ENCODE peak calls at places on chromosomes 12 and 14, in six cellular contexts. J, S, Y, N, C and L are unnamed samples.

GRCh38 chr14:52550661-52551060 is 1.6 kb downstream of the TXNDC16 start:
- DNase-seq in S (no peak), J (no peak), C (no peak), Y (no peak), N (no peak), L (no peak)

GRCh38 chr12:52120951-52121847 is 41.7 kb downstream of the SMIM41 start:
- DNase-seq in Y (peak), N (no peak), S (no peak), C (peak), J (peak), L (no peak)

GRCh38 chr14:54329082-54329695 is 67.6 kb upstream of the CDKN3 start:
- DNase-seq in N (peak), J (no peak), Y (peak), S (peak), C (peak), L (no peak)

GRCh38 chr14:75286313-75286712 is 7.7 kb downstream of the FOS start:
- DNase-seq in J (no peak), N (no peak), Y (no peak), C (no peak), S (no peak), L (no peak)

GRCh38 chr12:115946867-115947695 is 330.4 kb downstream of the MED13L start:
- DNase-seq in C (peak), S (no peak), N (no peak), Y (no peak), J (no peak), L (no peak)

GRCh38 chr14:103899316-103899715 is 28.9 kb upstream of the TDRD9 start:
- DNase-seq in J (peak), S (no peak), N (no peak), C (no peak), Y (no peak), L (no peak)

GRCh38 chr14:103385994-103386491 is 828 bp downstream of the MARK3 start:
- DNase-seq in S (no peak), J (peak), C (peak), N (no peak), Y (no peak), L (no peak)

GRCh38 chr14:32408018-32408417 is 78.9 kb downstream of the AKAP6 start:
- DNase-seq in N (peak), Y (no peak), C (no peak), S (peak), J (no peak), L (no peak)

GRCh38 chr14:30799933-30800332 is 74.4 kb upstream of the COCH start:
- DNase-seq in C (no peak), J (no peak), S (no peak), N (no peak), Y (no peak), L (no peak)

GRCh38 chr14:62162998-62163589 is 400.9 kb downstream of the SNAPC1 start:
- DNase-seq in Y (no peak), J (no peak), N (no peak), S (no peak), C (peak), L (peak)

GRCh38 chr12:22083167-22083566 is 37.1 kb downstream of the CMAS start:
- DNase-seq in J (no peak), Y (no peak), C (peak), S (no peak), N (no peak), L (no peak)

GRCh38 chr14:100122481-100123215 is 36.8 kb downstream of the DEGS2 start:
- DNase-seq in C (no peak), N (no peak), S (no peak), Y (no peak), J (no peak), L (no peak)

GRCh38 chr12:54584128-54584527 is 4.3 kb downstream of the PPP1R1A start:
- DNase-seq in N (no peak), C (no peak), S (no peak), J (peak), Y (no peak), L (no peak)

GRCh38 chr12:49899286-49899843 is 4.3 kb downstream of the FAIM2 start:
- DNase-seq in C (no peak), J (no peak), S (no peak), N (no peak), Y (no peak), L (no peak)

GRCh38 chr14:29521526-29522137 is 406.0 kb downstream of the PRKD1 start:
- DNase-seq in N (no peak), C (peak), Y (no peak), S (no peak), J (no peak), L (no peak)

GRCh38 chr14:24275524-24276139 is 4.2 kb upstream of the RABGGTA start:
- DNase-seq in N (no peak), S (no peak), C (no peak), Y (no peak), J (no peak), L (no peak)

GRCh38 chr12:113369391-113369790 is 11.0 kb downstream of the PLBD2 start:
- DNase-seq in C (no peak), S (no peak), N (no peak), J (no peak), Y (no peak), L (no peak)

GRCh38 chr12:94262228-94263010 is 114.0 kb downstream of the PLXNC1 start:
- DNase-seq in J (peak), S (peak), N (peak), Y (no peak), C (peak), L (no peak)

GRCh38 chr12:120485914-120486881 is 9.7 kb upstream of the DYNLL1 start:
- DNase-seq in S (no peak), C (no peak), J (no peak), N (no peak), Y (no peak), L (no peak)

GRCh38 chr14:52329678-52330376 is 15.7 kb downstream of the PTGER2 start:
- DNase-seq in N (no peak), S (no peak), C (no peak), J (no peak), Y (no peak), L (no peak)

GRCh38 chr14:93024493-93024892 is 91.2 kb downstream of the ITPK1 start:
- DNase-seq in C (no peak), J (no peak), Y (no peak), N (no peak), S (no peak), L (no peak)

GRCh38 chr14:99679111-99679510 is 5.0 kb upstream of the CYP46A1 start:
- DNase-seq in C (no peak), Y (no peak), N (no peak), J (no peak), S (no peak), L (no peak)

GRCh38 chr12:51897181-51897580 is 9.3 kb downstream of the ANKRD33 start:
- DNase-seq in Y (no peak), N (no peak), J (no peak), C (no peak), S (no peak), L (no peak)

GRCh38 chr14:20489093-20489994 is 16.0 kb upstream of the RNASE10 start:
- DNase-seq in C (peak), J (no peak), N (no peak), Y (no peak), S (no peak), L (no peak)

GRCh38 chr14:97120204-97121120 is 323.3 kb downstream of the VRK1 start:
- DNase-seq in S (no peak), J (no peak), C (peak), Y (no peak), N (no peak), L (no peak)
- H3K4me3 ChIP-seq in S (no peak), J (no peak), C (no peak), Y (no peak), N (no peak), L (no peak)

DNA sequence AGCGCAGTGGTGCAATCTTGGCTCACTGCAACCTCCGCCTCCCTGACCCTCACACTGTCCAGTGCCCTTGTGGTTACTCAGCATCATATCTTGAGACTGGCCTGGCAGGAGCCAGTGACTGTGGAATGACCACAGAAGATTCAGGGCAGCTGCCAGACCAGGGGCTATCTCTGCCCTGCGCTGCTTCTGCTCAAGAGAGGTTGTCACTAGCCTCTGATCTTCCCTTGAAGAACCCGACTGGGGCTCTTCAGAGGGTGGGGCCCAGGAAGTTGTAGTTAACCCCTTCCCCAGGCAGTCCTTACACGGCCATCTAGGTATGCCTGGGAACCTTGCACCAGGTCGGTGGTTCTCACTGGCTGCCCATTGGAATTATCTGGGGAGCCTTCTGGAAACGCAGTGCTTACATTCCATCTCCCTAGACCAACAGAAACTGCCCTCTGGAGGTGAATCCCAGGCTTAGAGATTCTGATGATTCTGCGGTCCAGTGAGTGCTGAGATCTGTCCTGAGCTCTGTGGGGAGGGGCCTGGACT is 41.4 kb downstream of the PLEKHG3 start:
- DNase-seq in N (no peak), Y (no peak), C (no peak), J (no peak), S (no peak), L (no peak)
- TF ChIP-seq CTCF in N (no peak), Y (no peak), C (peak), J (no peak), S (peak), L (no peak)

DNA sequence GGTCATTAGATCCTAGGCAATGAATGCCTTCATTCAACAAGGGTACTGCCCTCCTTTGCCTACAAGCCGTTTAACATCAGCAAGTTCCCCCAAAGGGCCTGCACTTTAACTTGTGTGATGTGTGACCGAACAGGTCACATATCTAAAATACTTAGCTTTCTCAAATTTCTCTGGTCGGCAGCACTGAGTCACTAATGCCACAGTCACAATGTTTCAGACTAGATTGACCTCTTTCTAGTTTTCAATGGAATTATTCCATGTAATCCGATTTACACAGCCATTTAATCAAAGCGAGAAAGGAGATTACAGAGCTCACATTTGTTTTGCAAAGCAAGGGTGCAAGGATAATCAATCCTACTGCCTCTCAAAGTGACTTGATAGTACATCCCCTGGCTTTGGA is 2.0 kb downstream of the KITLG start:
- DNase-seq in J (no peak), Y (no peak), C (peak), S (no peak), N (no peak), L (no peak)
- H3K4me3 ChIP-seq in J (peak), Y (peak), C (peak), S (peak), N (peak), L (no peak)

GRCh38 chr14:34270361-34270760 is 191.7 kb downstream of the SPTSSA start:
- DNase-seq in J (no peak), C (no peak), Y (no peak), S (peak), N (no peak), L (no peak)

GRCh38 chr14:34262511-34262910 is 199.5 kb downstream of the SPTSSA start:
- DNase-seq in S (no peak), C (no peak), J (no peak), Y (no peak), N (no peak), L (no peak)

DNA sequence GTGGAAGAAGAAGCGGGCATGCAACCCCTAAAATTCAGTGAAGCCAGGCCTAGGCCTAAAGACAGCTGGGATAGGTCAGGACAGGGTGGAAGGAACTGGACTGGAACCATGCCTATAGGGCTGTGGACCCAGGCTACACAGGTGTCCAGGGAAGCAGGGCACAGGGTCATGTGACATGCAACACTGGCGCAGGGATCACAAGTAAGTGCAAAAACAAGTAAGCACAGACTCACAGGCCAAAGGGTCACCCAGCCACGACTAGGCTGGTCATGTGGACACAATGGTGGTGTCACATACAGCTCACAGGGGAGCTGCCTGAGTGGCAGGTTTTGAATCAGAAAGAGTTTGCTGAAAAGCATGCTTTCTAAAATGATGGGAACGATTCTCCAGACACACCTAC is 195.7 kb downstream of the SPTSSA start:
- DNase-seq in J (no peak), C (no peak), S (no peak), N (no peak), Y (no peak), L (no peak)
- TF ChIP-seq CTCF in J (no peak), C (no peak), S (no peak), N (no peak), Y (no peak), L (no peak)